ENCODE peak calls at places on chromosomes 11 and 22, in eight cellular contexts. X is lower lobe of right lung, N is GM10248, W is endothelial cell, U is esophagus squamous epithelium, R is WTC11, Y is IMR-90, E is nephron progenitor cell. V is an unnamed sample.

GRCh38 chr11:126317681-126318641 is 14.1 kb downstream of the DCPS start:
- DNase-seq in X (peak), N (no peak), W (no peak), U (no peak), R (no peak), Y (peak), E (no peak), V (peak)

GRCh38 chr11:61817471-61818202 is 834 bp upstream of the FADS1 start:
- DNase-seq in X (no peak), N (no peak), W (no peak), U (no peak), R (no peak), Y (no peak), E (no peak), V (no peak)

GRCh38 chr11:29641201-29641600 is 375.6 kb downstream of the KCNA4 start:
- DNase-seq in X (no peak), N (no peak), W (no peak), U (no peak), R (no peak), Y (no peak), E (no peak), V (no peak)

GRCh38 chr11:45444796-45445195 is 158.7 kb upstream of the SYT13 start:
- DNase-seq in X (no peak), N (no peak), W (no peak), U (no peak), R (no peak), Y (no peak), E (no peak), V (peak)

GRCh38 chr11:47981667-47982404 is 1.5 kb downstream of the PTPRJ start:
- DNase-seq in X (peak), N (peak), W (no peak), U (no peak), R (no peak), Y (no peak), E (no peak), V (peak)

GRCh38 chr22:19201858-19202798 is 23.6 kb upstream of the SLC25A1 start:
- DNase-seq in X (no peak), N (no peak), W (no peak), U (no peak), R (no peak), Y (no peak), E (no peak), V (no peak)

GRCh38 chr11:116928102-116928777 is 90.8 kb upstream of the APOA1 start:
- DNase-seq in X (no peak), N (peak), W (no peak), U (no peak), R (no peak), Y (no peak), E (no peak), V (no peak)

GRCh38 chr11:16178273-16178672 is 178.1 kb downstream of the SOX6 start:
- DNase-seq in X (no peak), N (no peak), W (no peak), U (no peak), R (no peak), Y (no peak), E (no peak), V (no peak)

GRCh38 chr11:43986327-43986726 is 43.9 kb downstream of the C11orf96 start:
- DNase-seq in X (no peak), N (no peak), W (no peak), U (no peak), R (no peak), Y (no peak), E (no peak), V (no peak)

GRCh38 chr22:44701824-44702478 is at the start of gene PRR5:
- DNase-seq in X (peak), N (peak), W (peak), U (peak), R (peak), Y (peak), E (peak), V (peak)

GRCh38 chr11:11105361-11105760 is 247.5 kb upstream of the ZBED5 start:
- DNase-seq in X (no peak), N (no peak), W (no peak), U (no peak), R (no peak), Y (no peak), E (no peak), V (no peak)

GRCh38 chr22:19766506-19767426 is 6.2 kb downstream of the TBX1 start:
- DNase-seq in X (peak), N (no peak), W (peak), U (no peak), R (peak), Y (no peak), E (peak), V (peak)

GRCh38 chr22:45540122-45540521 is 37.4 kb downstream of the FBLN1 start:
- DNase-seq in X (no peak), N (no peak), W (no peak), U (no peak), R (no peak), Y (no peak), E (no peak), V (no peak)

GRCh38 chr22:37525073-37525745 is 6.0 kb upstream of the CARD10 start:
- DNase-seq in X (no peak), N (no peak), W (no peak), U (no peak), R (no peak), Y (peak), E (no peak), V (peak)

GRCh38 chr11:104917259-104918112 is 19.2 kb upstream of the CASP12 start:
- DNase-seq in X (no peak), N (no peak), W (no peak), U (no peak), R (no peak), Y (no peak), E (no peak), V (no peak)

GRCh38 chr22:37529652-37530345 is 10.6 kb upstream of the CARD10 start:
- DNase-seq in X (no peak), N (no peak), W (no peak), U (no peak), R (no peak), Y (no peak), E (no peak), V (peak)

GRCh38 chr22:47030881-47031627 is 268.6 kb downstream of the TBC1D22A start:
- DNase-seq in X (peak), N (no peak), W (no peak), U (no peak), R (no peak), Y (no peak), E (no peak), V (no peak)

GRCh38 chr11:117574551-117574950 is 222.5 kb downstream of the DSCAML1 start:
- DNase-seq in X (no peak), N (no peak), W (no peak), U (no peak), R (no peak), Y (no peak), E (no peak), V (no peak)

GRCh38 chr22:22422629-22423112 is 85.9 kb downstream of the ZNF280B start:
- DNase-seq in X (peak), N (peak), W (peak), U (peak), R (peak), Y (peak), E (peak), V (peak)

GRCh38 chr11:67463680-67464410 is 5.2 kb downstream of the TMEM134 start:
- DNase-seq in X (peak), N (no peak), W (no peak), U (no peak), R (no peak), Y (no peak), E (no peak), V (no peak)

GRCh38 chr22:35191412-35191811 is 65.9 kb upstream of the HMGXB4 start:
- DNase-seq in X (no peak), N (no peak), W (no peak), U (no peak), R (no peak), Y (peak), E (no peak), V (no peak)

GRCh38 chr11:12914401-12914912 is 94.7 kb upstream of the RASSF10 start:
- DNase-seq in X (peak), N (peak), W (peak), U (no peak), R (peak), Y (peak), E (peak), V (peak)

GRCh38 chr11:76824083-76824939 is 36.4 kb upstream of the ACER3 start:
- DNase-seq in X (no peak), N (no peak), W (no peak), U (no peak), R (no peak), Y (peak), E (no peak), V (no peak)

GRCh38 chr11:63920126-63920869 is 3.3 kb upstream of the RCOR2 start:
- DNase-seq in X (no peak), N (no peak), W (peak), U (no peak), R (peak), Y (no peak), E (peak), V (peak)

GRCh38 chr11:103652013-103652412 is 384.4 kb upstream of the DDI1 start:
- DNase-seq in X (no peak), N (no peak), W (no peak), U (no peak), R (no peak), Y (peak), E (no peak), V (no peak)

GRCh38 chr22:47651216-47651987 is 889.0 kb downstream of the TBC1D22A start:
- DNase-seq in X (no peak), N (no peak), W (no peak), U (no peak), R (no peak), Y (no peak), E (no peak), V (no peak)

GRCh38 chr11:2318707-2319106 is 16.9 kb downstream of the TSPAN32 start:
- DNase-seq in X (no peak), N (no peak), W (no peak), U (no peak), R (no peak), Y (no peak), E (no peak), V (no peak)

GRCh38 chr11:115439385-115439784 is 64.8 kb downstream of the CADM1 start:
- DNase-seq in X (no peak), N (no peak), W (no peak), U (no peak), R (no peak), Y (peak), E (no peak), V (no peak)

GRCh38 chr11:34013893-34014571 is 37.5 kb upstream of the CAPRIN1 start:
- DNase-seq in X (no peak), N (no peak), W (no peak), U (no peak), R (no peak), Y (no peak), E (no peak), V (no peak)

GRCh38 chr11:65915821-65916251 is 3.0 kb downstream of the C11orf68 start:
- DNase-seq in X (peak), N (no peak), W (no peak), U (no peak), R (no peak), Y (peak), E (no peak), V (no peak)

GRCh38 chr22:24809331-24809730 is 3.3 kb downstream of the SGSM1 start:
- DNase-seq in X (no peak), N (no peak), W (no peak), U (no peak), R (no peak), Y (no peak), E (no peak), V (no peak)

GRCh38 chr11:27472398-27473016 is at the start of gene LGR4:
- DNase-seq in X (peak), N (peak), W (peak), U (peak), R (peak), Y (peak), E (peak), V (peak)

DNA sequence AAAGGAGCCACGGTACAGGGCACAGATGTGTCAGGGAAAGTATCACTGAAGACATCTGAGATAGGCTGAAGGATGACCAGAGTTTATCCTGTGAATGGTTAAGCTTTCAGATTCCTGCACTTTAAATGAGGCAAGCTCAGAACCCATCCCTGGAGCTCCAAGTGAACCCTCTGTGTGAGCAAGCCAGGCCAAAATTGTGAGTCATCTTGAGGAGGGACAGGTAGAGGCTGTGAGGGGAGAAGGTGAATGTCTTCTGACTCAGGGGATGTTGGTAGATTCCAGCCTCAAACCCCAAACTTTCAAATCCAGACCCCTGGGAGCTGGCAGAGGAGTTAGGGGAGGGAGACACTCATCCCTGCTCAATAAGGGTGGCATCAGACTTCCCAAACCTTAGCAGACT is 36.7 kb downstream of the CHRDL2 start:
- DNase-seq in X (no peak), N (no peak), W (no peak), U (no peak), R (no peak), Y (no peak), E (no peak), V (no peak)
- TF ChIP-seq CTCF in X (no peak), N (no peak), W (no peak), U (no peak), R (no peak), Y (no peak), E (no peak), V (no peak)

DNA sequence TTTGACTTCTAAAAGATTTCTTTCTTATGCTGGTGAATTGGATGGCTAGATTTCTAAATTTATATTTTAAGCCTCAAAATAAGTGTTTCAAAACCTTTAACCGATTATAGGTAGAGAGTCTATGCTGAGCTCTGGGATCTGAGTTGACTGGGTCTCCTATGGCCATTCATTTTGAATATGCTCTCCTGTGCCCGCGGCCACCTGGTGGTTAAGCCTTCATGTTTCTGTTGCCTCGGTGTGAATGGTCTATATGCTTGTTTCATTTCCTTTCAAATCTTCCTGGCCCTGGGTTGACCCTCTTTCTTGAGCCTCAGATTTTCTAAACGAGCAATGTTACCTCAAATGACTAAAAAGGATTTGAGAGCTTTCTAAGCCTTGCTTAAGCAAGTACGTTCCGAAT is 789.3 kb upstream of the KIRREL3 start:
- DNase-seq in X (no peak), N (no peak), W (peak), U (no peak), R (peak), Y (peak), E (peak), V (peak)
- TF ChIP-seq CTCF in X (peak), N (no peak), W (peak), U (no peak), R (peak), Y (no peak), E (peak), V (no peak)

GRCh38 chr11:92552942-92553341 is 328.3 kb downstream of the FAT3 start:
- DNase-seq in X (no peak), N (no peak), W (no peak), U (no peak), R (no peak), Y (peak), E (no peak), V (no peak)
- TF ChIP-seq CTCF in X (no peak), N (no peak), W (peak), U (no peak), R (no peak), Y (peak), E (no peak), V (no peak)

GRCh38 chr11:257766-258493 is 20.3 kb upstream of the NLRP6 start:
- DNase-seq in X (no peak), N (no peak), W (no peak), U (no peak), R (no peak), Y (no peak), E (no peak), V (peak)
- TF ChIP-seq CTCF in X (no peak), N (peak), W (no peak), U (no peak), R (no peak), Y (peak), E (no peak), V (no peak)

GRCh38 chr22:43509337-43509736 is 97.5 kb downstream of the MPPED1 start:
- DNase-seq in X (no peak), N (no peak), W (no peak), U (no peak), R (no peak), Y (no peak), E (no peak), V (no peak)

GRCh38 chr22:43511276-43511910 is 99.6 kb downstream of the MPPED1 start:
- DNase-seq in X (peak), N (no peak), W (no peak), U (no peak), R (no peak), Y (no peak), E (no peak), V (no peak)

GRCh38 chr22:43510226-43511070 is 98.6 kb downstream of the MPPED1 start:
- DNase-seq in X (no peak), N (no peak), W (no peak), U (no peak), R (no peak), Y (no peak), E (no peak), V (no peak)

GRCh38 chr22:43514476-43515157 is 102.8 kb downstream of the MPPED1 start:
- DNase-seq in X (peak), N (no peak), W (no peak), U (no peak), R (no peak), Y (no peak), E (no peak), V (no peak)

DNA sequence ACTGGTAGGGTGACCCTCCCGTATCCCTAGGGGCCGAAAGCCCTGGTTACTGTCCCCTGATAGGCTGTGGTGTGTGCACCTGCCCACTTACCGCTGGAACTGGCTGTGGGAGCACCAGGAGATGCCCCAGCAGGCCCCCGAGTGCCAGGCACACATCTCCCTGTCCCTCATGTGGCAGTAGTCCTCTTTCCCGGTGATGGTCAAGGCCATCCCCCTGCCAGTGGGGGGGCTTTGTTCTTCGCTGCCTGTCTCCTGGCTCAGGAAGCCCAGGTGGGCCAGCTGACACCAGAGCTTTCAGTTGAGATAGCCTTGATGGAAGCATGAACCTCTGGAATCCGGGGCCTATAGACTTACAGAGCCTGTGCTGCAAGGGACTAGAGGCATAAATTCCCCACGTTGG is 100.5 kb downstream of the MPPED1 start:
- DNase-seq in X (peak), N (no peak), W (no peak), U (no peak), R (no peak), Y (no peak), E (no peak), V (no peak)
- TF ChIP-seq CTCF in X (no peak), N (no peak), W (no peak), U (no peak), R (no peak), Y (no peak), E (no peak), V (no peak)

GRCh38 chr11:72851726-72852125 is 37.5 kb downstream of the ATG16L2 start:
- DNase-seq in X (no peak), N (no peak), W (no peak), U (no peak), R (no peak), Y (no peak), E (no peak), V (no peak)

GRCh38 chr11:72844356-72844755 is 30.1 kb downstream of the ATG16L2 start:
- DNase-seq in X (no peak), N (no peak), W (no peak), U (no peak), R (no peak), Y (peak), E (no peak), V (no peak)

GRCh38 chr11:72850832-72851231 is 36.6 kb downstream of the ATG16L2 start:
- DNase-seq in X (no peak), N (no peak), W (no peak), U (no peak), R (no peak), Y (no peak), E (no peak), V (no peak)

DNA sequence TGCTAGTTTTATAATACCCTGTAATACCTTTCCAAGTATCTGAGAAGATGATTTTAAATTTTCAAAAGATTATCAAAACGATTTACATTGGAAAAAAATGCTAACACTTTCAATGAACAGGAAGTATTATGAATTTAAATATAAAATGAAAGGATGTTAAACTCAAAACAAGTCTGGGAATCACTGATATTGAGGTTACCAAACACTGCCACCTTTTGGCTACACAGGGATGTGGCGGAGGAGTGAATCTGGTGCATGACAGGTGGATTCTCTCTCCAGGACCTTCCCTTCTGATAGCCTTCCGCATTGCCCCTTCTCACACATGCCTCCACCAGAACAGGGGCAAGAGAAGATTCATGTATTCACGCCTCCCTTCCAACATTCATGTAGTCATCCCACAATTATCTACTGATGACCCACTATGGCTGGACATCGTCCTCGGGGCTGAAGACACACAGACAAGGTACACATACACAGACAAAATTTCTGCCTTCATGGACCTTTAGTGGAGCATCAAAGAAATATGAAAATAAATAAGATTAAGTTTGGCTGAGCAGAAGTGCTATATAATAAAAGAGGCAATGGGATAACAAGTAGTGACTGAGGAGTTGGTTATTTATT is 34.7 kb downstream of the ATG16L2 start:
- DNase-seq in X (no peak), N (no peak), W (no peak), U (no peak), R (peak), Y (peak), E (no peak), V (peak)
- TF ChIP-seq CTCF in X (peak), N (peak), W (peak), U (peak), R (peak), Y (peak), E (peak), V (peak)